ENCODE peak calls at places on chromosomes 4 and X, in seven cellular contexts. Q, F, G, X, U, O and J are unnamed samples.

GRCh38 chrX:140713174-140713539 is 3.6 kb downstream of the LINC00632 start:
- DNase-seq in Q (no peak), O (no peak), F (no peak), G (no peak), X (peak; percentile 20), U (no peak), J (no peak)

GRCh38 chrX:31201503-31201902 is 129.7 kb upstream of the FTHL17 start:
- DNase-seq in O (no peak), X (no peak), U (no peak), G (no peak), F (no peak), Q (no peak), J (no peak)

GRCh38 chr4:149522031-149522430 is 293.6 kb downstream of the IQCM start:
- DNase-seq in X (no peak), O (no peak), F (no peak), G (no peak), U (no peak), Q (no peak), J (no peak)

GRCh38 chrX:104156630-104157529 is at the start of gene SLC25A53:
- DNase-seq in F (peak; percentile 93), Q (peak; percentile 49), O (peak; percentile 70), U (peak; percentile 72), G (peak; percentile 67), X (peak; percentile 87), J (no peak)

GRCh38 chrX:129600981-129601424 is 53.8 kb downstream of the APLN start:
- DNase-seq in O (no peak), X (peak; percentile 30), Q (no peak), U (no peak), G (peak; percentile 51), F (peak; percentile 73), J (no peak)

GRCh38 chr4:17577660-17578481 is 873 bp downstream of the LAP3 start:
- DNase-seq in Q (no peak), U (no peak), G (peak; percentile 77), X (peak; percentile 49), O (no peak), F (peak; percentile 72), J (no peak)

GRCh38 chr4:177005801-177006230 is 213.1 kb upstream of the VEGFC start:
- DNase-seq in O (no peak), F (no peak), Q (no peak), G (no peak), X (no peak), U (no peak), J (no peak)

GRCh38 chr4:38111717-38112116 is 151.5 kb downstream of the PTTG2 start:
- DNase-seq in Q (no peak), G (no peak), F (no peak), X (no peak), U (no peak), O (no peak), J (no peak)

GRCh38 chr4:108146346-108146745 is 22.4 kb downstream of the LEF1 start:
- DNase-seq in X (no peak), O (no peak), G (no peak), Q (no peak), U (no peak), F (no peak), J (no peak)

GRCh38 chr4:26877417-26877816 is 16.8 kb downstream of the STIM2 start:
- DNase-seq in X (no peak), U (no peak), Q (no peak), G (no peak), O (no peak), F (no peak), J (no peak)

GRCh38 chr4:1463088-1463926 is 57.1 kb upstream of the NKX1-1 start:
- DNase-seq in U (no peak), O (no peak), X (no peak), G (peak; percentile 33), Q (no peak), F (no peak), J (no peak)

GRCh38 chr4:25030283-25031076 is at the start of gene LGI2:
- DNase-seq in U (no peak), G (peak; percentile 79), X (peak; percentile 4), F (no peak), O (no peak), Q (no peak), J (no peak)

GRCh38 chr4:56255820-56256219 is 131.5 kb downstream of the AASDH start:
- DNase-seq in F (no peak), U (no peak), O (no peak), Q (no peak), G (no peak), X (no peak), J (no peak)

GRCh38 chr4:158315706-158316105 is 105.4 kb downstream of the TMEM144 start:
- DNase-seq in O (no peak), G (no peak), Q (no peak), X (no peak), F (no peak), U (no peak), J (no peak)

GRCh38 chr4:27412617-27413016 is 552.0 kb downstream of the STIM2 start:
- DNase-seq in U (no peak), G (no peak), Q (no peak), O (no peak), F (no peak), X (no peak), J (no peak)

GRCh38 chr4:30757357-30757756 is 37.2 kb downstream of the PCDH7 start:
- DNase-seq in U (no peak), X (no peak), Q (no peak), G (no peak), F (no peak), O (peak; percentile 98), J (peak; percentile 35)

GRCh38 chrX:51834076-51834475 is 59.3 kb upstream of the MAGED1 start:
- DNase-seq in Q (no peak), G (no peak), F (no peak), U (no peak), O (no peak), X (no peak), J (no peak)

GRCh38 chr4:122456228-122457106 is at the start of gene IL2:
- DNase-seq in F (no peak), Q (no peak), O (no peak), X (peak; percentile 21), G (no peak), U (no peak), J (no peak)

GRCh38 chrX:49879656-49880277 is 483 bp downstream of the USP27X start:
- DNase-seq in X (peak; percentile 7), F (no peak), U (peak; percentile 1), Q (no peak), O (no peak), G (peak; percentile 63), J (no peak)

GRCh38 chrX:49271341-49271740 is 1.7 kb downstream of the PPP1R3F start:
- DNase-seq in F (no peak), G (no peak), O (no peak), U (no peak), Q (no peak), X (peak; percentile 35), J (no peak)

GRCh38 chr4:11042760-11043159 is 358.2 kb upstream of the CLNK start:
- DNase-seq in G (no peak), F (no peak), U (no peak), O (no peak), X (no peak), Q (no peak), J (no peak)

GRCh38 chrX:73337366-73337765 is 109.5 kb upstream of the CDX4 start:
- DNase-seq in O (no peak), G (no peak), X (no peak), U (no peak), F (no peak), Q (no peak), J (no peak)

GRCh38 chr4:66568431-66568830 is 898.1 kb upstream of the EPHA5 start:
- DNase-seq in F (no peak), G (no peak), U (no peak), X (no peak), Q (no peak), O (no peak), J (no peak)

GRCh38 chr4:67721317-67721769 is 20.4 kb upstream of the UBA6 start:
- DNase-seq in Q (no peak), F (no peak), G (no peak), O (no peak), U (no peak), X (no peak), J (no peak)